ENCODE peak calls at places on chromosomes 4 and X, in eight cellular contexts. A, C, D, H, T, F, G and X are unnamed samples. For H3K36me3, the result is how much of the 10 kb centered on the place peaks cover.

GRCh38 chr4:153792007-153792892 is 3.4 kb upstream of the SFRP2 start:
- DNase-seq in T (peak), H (no peak), F (peak), A (no peak), C (peak), G (peak), D (no peak), X (no peak)

GRCh38 chr4:40471923-40472322 is 136.8 kb downstream of the CHRNA9 start:
- DNase-seq in F (no peak), T (no peak), D (no peak), C (no peak), H (no peak), A (no peak), G (no peak), X (no peak)

GRCh38 chr4:6235012-6235411 is 34.6 kb upstream of the WFS1 start:
- DNase-seq in G (no peak), H (no peak), T (no peak), F (no peak), C (no peak), A (no peak), D (no peak), X (no peak)

GRCh38 chrX:21691512-21692018 is 33.4 kb upstream of the KLHL34 start:
- DNase-seq in A (no peak), F (no peak), D (no peak), G (no peak), C (no peak), T (no peak), H (no peak), X (no peak)

GRCh38 chr4:161827013-161827412 is 336.8 kb downstream of the FSTL5 start:
- DNase-seq in T (no peak), H (no peak), A (no peak), D (no peak), C (no peak), F (no peak), G (no peak), X (no peak)

GRCh38 chr4:6988016-6988715 is 55.0 kb upstream of the TADA2B start:
- DNase-seq in H (peak), F (no peak), G (peak), A (no peak), D (no peak), C (no peak), T (no peak), X (no peak)

GRCh38 chr4:6354119-6354518 is 84.5 kb downstream of the WFS1 start:
- DNase-seq in A (no peak), T (no peak), F (no peak), D (no peak), H (no peak), G (no peak), C (no peak), X (no peak)

GRCh38 chrX:45524296-45524695 is 323.6 kb upstream of the DIPK2B start:
- DNase-seq in C (no peak), F (peak), D (no peak), H (no peak), G (no peak), A (no peak), T (no peak), X (no peak)

GRCh38 chr4:123198706-123199105 is 197.9 kb upstream of the SPRY1 start:
- DNase-seq in D (no peak), T (no peak), F (no peak), H (no peak), C (no peak), G (no peak), A (no peak), X (no peak)

GRCh38 chr4:177367336-177367735 is 57.7 kb downstream of the NEIL3 start:
- DNase-seq in A (no peak), T (no peak), H (no peak), G (no peak), D (no peak), C (no peak), F (no peak), X (no peak)

GRCh38 chr4:16687845-16688244 is 210.6 kb downstream of the LDB2 start:
- DNase-seq in D (no peak), F (no peak), H (no peak), T (no peak), G (no peak), A (no peak), C (no peak), X (no peak)

GRCh38 chr4:121898150-121898549 is 27.9 kb upstream of the BBS7 start:
- DNase-seq in F (no peak), C (no peak), T (no peak), D (no peak), A (no peak), H (peak), G (peak), X (no peak)

GRCh38 chrX:153628129-153628528 is 18.9 kb upstream of the DUSP9 start:
- DNase-seq in H (no peak), G (no peak), T (no peak), D (no peak), A (no peak), F (no peak), C (no peak), X (no peak)

DNA sequence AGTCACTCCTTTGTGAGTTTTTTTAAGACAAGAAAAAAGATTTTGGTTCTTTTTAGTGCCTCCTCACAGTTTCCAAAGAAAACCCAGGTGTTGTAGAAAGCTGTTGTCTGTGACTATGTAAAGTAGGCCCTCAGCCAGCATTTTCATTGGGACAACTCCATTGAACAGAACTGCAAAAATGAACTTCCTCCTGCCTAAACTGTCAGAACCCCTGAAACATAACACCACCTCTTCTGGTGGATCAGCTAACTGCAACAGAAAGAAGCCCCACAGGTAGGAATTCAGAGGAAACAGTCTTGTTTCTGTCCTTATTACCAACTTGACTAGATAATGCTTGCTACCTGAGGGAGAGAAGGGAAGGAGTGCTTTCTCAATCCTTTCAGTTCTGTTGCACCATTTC is 3.4 kb upstream of the ATP11C start:
- DNase-seq in F (no peak), D (no peak), H (no peak), C (no peak), A (no peak), G (no peak), T (no peak), X (no peak)
- TF ChIP-seq CTCF in F (no peak), D (no peak), H (peak), C (no peak), A (no peak), G (no peak), T (no peak), X (no peak)

DNA sequence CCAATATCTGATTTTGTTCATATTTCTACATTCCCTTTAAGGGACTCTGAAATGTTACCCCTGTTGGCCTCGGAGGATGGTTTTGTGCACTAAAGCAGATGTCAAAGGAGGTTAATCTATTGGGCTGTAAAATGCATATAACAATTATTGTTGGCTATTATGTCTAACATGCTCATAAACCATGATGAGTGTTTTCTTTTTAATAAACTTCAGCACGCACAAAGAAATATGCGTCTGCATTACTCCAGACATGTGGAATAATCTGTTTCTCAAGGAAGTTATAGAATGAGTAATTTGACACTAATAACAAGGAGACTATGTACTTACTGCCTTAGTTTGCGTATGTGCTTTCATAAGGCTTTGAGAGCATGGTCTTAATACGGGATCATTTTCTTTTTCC is 89.9 kb downstream of the KLHL8 start:
- DNase-seq in C (no peak), G (no peak), H (no peak), F (no peak), D (no peak), T (no peak), A (no peak), X (no peak)
- H3K36me3 ChIP-seq in C (under half), G (under half), H (under half), F (under half), D (under half), T (half or more), A (under half), X (under half)

GRCh38 chr4:76943129-76943620 is 6.4 kb upstream of the SEPTIN11 start:
- DNase-seq in D (no peak), C (no peak), A (no peak), T (no peak), F (peak), H (no peak), G (no peak), X (no peak)
- H3K4me3 ChIP-seq in D (no peak), C (no peak), A (no peak), T (no peak), F (no peak), H (no peak), G (no peak), X (no peak)

DNA sequence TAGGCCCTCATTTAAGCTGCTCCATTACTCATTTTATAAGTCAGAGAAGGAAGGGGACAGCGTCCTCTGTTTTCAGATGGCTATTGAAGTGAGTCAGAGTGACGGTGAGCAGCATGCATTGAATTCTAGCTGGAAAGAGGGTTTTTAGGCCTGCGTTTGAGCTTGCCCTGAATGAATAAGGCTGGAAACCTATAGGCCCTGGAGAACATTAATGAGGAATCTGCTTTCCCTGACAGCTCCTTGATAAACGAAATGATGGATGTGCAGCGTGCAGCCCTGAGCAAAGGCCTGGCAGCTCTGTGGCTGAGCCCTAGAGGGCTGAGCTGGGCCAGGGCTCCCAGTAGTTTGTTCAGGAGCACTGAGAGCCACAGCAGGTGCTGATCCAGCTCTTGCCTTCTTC is 33.4 kb downstream of the TBL1X start:
- DNase-seq in A (no peak), F (no peak), T (no peak), G (no peak), C (no peak), D (no peak), H (no peak), X (no peak)
- TF ChIP-seq CTCF in A (no peak), F (no peak), T (no peak), G (no peak), C (no peak), D (no peak), H (no peak), X (no peak)

DNA sequence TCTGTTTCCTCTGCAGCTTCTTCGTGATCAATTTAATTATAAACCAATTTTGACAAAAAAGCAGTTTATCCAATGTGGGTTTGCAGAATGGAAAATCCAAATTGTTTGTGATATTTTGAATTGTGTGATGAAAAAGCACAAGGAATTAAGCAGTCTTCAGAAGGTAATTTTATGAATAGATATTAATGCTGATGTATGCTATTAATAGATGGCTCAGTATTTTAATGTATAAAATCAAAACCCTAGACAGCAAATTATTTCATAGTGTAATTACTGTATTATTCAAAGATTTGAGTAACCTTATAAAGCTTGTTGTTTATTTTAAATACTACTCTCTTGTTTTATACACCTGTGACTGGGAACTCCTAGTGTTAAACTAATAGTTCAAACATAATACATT is 20.0 kb downstream of the CEP44 start:
- DNase-seq in C (no peak), G (no peak), A (no peak), H (no peak), F (no peak), D (no peak), T (no peak), X (no peak)
- H3K36me3 ChIP-seq in C (under half), G (under half), A (under half), H (under half), F (under half), D (under half), T (under half), X (under half)

GRCh38 chr4:38716271-38716670 is 52.3 kb downstream of the KLF3 start:
- DNase-seq in C (no peak), T (no peak), G (no peak), D (no peak), H (no peak), F (no peak), A (no peak), X (no peak)

GRCh38 chr4:38706301-38706700 is 42.3 kb downstream of the KLF3 start:
- DNase-seq in G (no peak), A (no peak), F (no peak), T (no peak), D (no peak), H (no peak), C (no peak), X (no peak)

GRCh38 chr4:38710053-38710452 is 46.1 kb downstream of the KLF3 start:
- DNase-seq in H (no peak), A (no peak), C (no peak), G (no peak), D (no peak), F (no peak), T (no peak), X (no peak)

GRCh38 chr4:38715076-38715475 is 51.1 kb downstream of the KLF3 start:
- DNase-seq in D (no peak), H (no peak), G (no peak), F (no peak), T (no peak), A (no peak), C (no peak), X (no peak)

GRCh38 chr4:38711066-38711465 is 47.1 kb downstream of the KLF3 start:
- DNase-seq in D (no peak), A (no peak), H (no peak), C (no peak), T (no peak), G (no peak), F (no peak), X (no peak)
- H3K4me3 ChIP-seq in D (no peak), A (no peak), H (no peak), C (no peak), T (no peak), G (no peak), F (no peak), X (no peak)

GRCh38 chr4:109798866-109799265 is 2.9 kb downstream of the CFI start:
- DNase-seq in G (no peak), T (no peak), A (no peak), F (no peak), C (no peak), H (no peak), D (no peak), X (no peak)

GRCh38 chr4:109801895-109802319 is at the start of gene CFI:
- DNase-seq in A (no peak), D (no peak), H (no peak), G (no peak), C (no peak), T (no peak), F (peak), X (peak)

GRCh38 chr4:109801099-109801789 is 555 bp downstream of the CFI start:
- DNase-seq in F (no peak), T (no peak), C (no peak), D (no peak), H (no peak), A (no peak), G (no peak), X (no peak)

GRCh38 chr4:109809657-109810056 is 5.9 kb upstream of the GAR1 start:
- DNase-seq in T (no peak), D (no peak), H (no peak), F (no peak), C (no peak), A (no peak), G (no peak), X (no peak)

GRCh38 chr4:109803924-109804571 is 2.2 kb upstream of the CFI start:
- DNase-seq in A (no peak), T (peak), F (peak), G (peak), H (peak), C (no peak), D (no peak), X (no peak)
- TF ChIP-seq CTCF in A (peak), T (no peak), F (no peak), G (peak), H (peak), C (no peak), D (no peak), X (peak)

DNA sequence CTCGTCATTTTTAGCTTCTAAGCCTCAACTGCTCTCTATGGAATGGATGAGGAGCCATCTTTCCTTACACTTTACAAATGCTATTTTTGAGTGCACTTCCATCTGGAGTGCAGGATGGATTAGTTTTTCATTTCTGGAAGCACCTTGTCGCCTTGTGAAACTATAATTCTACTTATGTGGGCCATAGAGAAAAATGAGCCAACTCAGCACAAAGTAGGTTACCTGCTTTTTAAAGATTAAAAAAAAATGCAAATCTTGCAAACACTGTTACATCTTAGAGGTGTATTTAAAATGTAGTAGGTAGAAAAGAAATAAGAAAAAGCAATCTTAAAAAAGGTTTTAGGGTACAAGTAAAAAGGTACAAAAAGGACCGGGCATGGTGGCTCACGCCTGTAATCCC is 10.9 kb downstream of the BOD1L1 start:
- DNase-seq in C (no peak), F (no peak), T (no peak), H (no peak), A (no peak), G (no peak), D (no peak), X (no peak)
- H3K36me3 ChIP-seq in C (under half), F (under half), T (under half), H (under half), A (under half), G (under half), D (under half), X (under half)